ENCODE peak calls at places on chromosome 20, in nine cellular contexts. One of them, this sample, is unnamed.

GRCh38 chr20:32358632-32358882 is 426 bp downstream of the ASXL1 start:
- DNase-seq in stimulated activated naive CD8-positive, alpha-beta T cell treated with anti-CD3 and anti-CD28 coated beads, Interleukin-15, Interleukin-2, amounts not matched to agents 100 U/mL and 50 U/mL, for 24 hours: no peak
- DNase-seq in dermis microvascular lymphatic vessel endothelial cell: no peak
- DNase-seq in T-cell: no peak
- DNase-seq in kidney tubule cell: no peak
- DNase-seq in NCI-H1417: no peak
- DNase-seq in COR-L47: no peak
- DNase-seq in AG04450: no peak
- DNase-seq in astrocyte of the spinal cord: no peak
- DNase-seq in this sample: no peak

GRCh38 chr20:40232288-40232687 is 456.7 kb downstream of the MAFB start:
- DNase-seq in COR-L47: no peak
- DNase-seq in T-cell: no peak
- DNase-seq in astrocyte of the spinal cord: peak
- DNase-seq in dermis microvascular lymphatic vessel endothelial cell: no peak
- DNase-seq in AG04450: no peak
- DNase-seq in NCI-H1417: no peak
- DNase-seq in kidney tubule cell: no peak
- DNase-seq in stimulated activated naive CD8-positive, alpha-beta T cell treated with anti-CD3 and anti-CD28 coated beads, Interleukin-15, Interleukin-2, amounts not matched to agents 100 U/mL and 50 U/mL, for 24 hours: no peak
- DNase-seq in this sample: no peak

GRCh38 chr20:63596423-63596822 is 22.4 kb upstream of the HELZ2 start:
- DNase-seq in dermis microvascular lymphatic vessel endothelial cell: no peak
- DNase-seq in NCI-H1417: no peak
- DNase-seq in COR-L47: no peak
- DNase-seq in AG04450: no peak
- DNase-seq in kidney tubule cell: no peak
- DNase-seq in astrocyte of the spinal cord: no peak
- DNase-seq in stimulated activated naive CD8-positive, alpha-beta T cell treated with anti-CD3 and anti-CD28 coated beads, Interleukin-15, Interleukin-2, amounts not matched to agents 100 U/mL and 50 U/mL, for 24 hours: no peak
- DNase-seq in T-cell: no peak
- DNase-seq in this sample: no peak

GRCh38 chr20:5127204-5127858 is 523 bp downstream of the CDS2 start:
- DNase-seq in dermis microvascular lymphatic vessel endothelial cell: peak
- DNase-seq in kidney tubule cell: peak
- DNase-seq in stimulated activated naive CD8-positive, alpha-beta T cell treated with anti-CD3 and anti-CD28 coated beads, Interleukin-15, Interleukin-2, amounts not matched to agents 100 U/mL and 50 U/mL, for 24 hours: peak
- DNase-seq in astrocyte of the spinal cord: peak
- DNase-seq in AG04450: no peak
- DNase-seq in NCI-H1417: peak
- DNase-seq in COR-L47: peak
- DNase-seq in T-cell: peak
- DNase-seq in this sample: peak

GRCh38 chr20:401682-402495 is 6.2 kb upstream of the RBCK1 start:
- DNase-seq in T-cell: no peak
- DNase-seq in dermis microvascular lymphatic vessel endothelial cell: no peak
- DNase-seq in COR-L47: no peak
- DNase-seq in NCI-H1417: no peak
- DNase-seq in stimulated activated naive CD8-positive, alpha-beta T cell treated with anti-CD3 and anti-CD28 coated beads, Interleukin-15, Interleukin-2, amounts not matched to agents 100 U/mL and 50 U/mL, for 24 hours: no peak
- DNase-seq in kidney tubule cell: peak
- DNase-seq in astrocyte of the spinal cord: peak
- DNase-seq in AG04450: peak
- DNase-seq in this sample: no peak

GRCh38 chr20:5480824-5481600 is 164.3 kb upstream of the PROKR2 start:
- DNase-seq in astrocyte of the spinal cord: no peak
- DNase-seq in COR-L47: peak
- DNase-seq in dermis microvascular lymphatic vessel endothelial cell: no peak
- DNase-seq in kidney tubule cell: no peak
- DNase-seq in T-cell: no peak
- DNase-seq in AG04450: no peak
- DNase-seq in stimulated activated naive CD8-positive, alpha-beta T cell treated with anti-CD3 and anti-CD28 coated beads, Interleukin-15, Interleukin-2, amounts not matched to agents 100 U/mL and 50 U/mL, for 24 hours: no peak
- DNase-seq in NCI-H1417: peak
- DNase-seq in this sample: no peak

GRCh38 chr20:57746201-57746600 is 36.4 kb upstream of the PMEPA1 start:
- DNase-seq in COR-L47: no peak
- DNase-seq in kidney tubule cell: no peak
- DNase-seq in AG04450: no peak
- DNase-seq in stimulated activated naive CD8-positive, alpha-beta T cell treated with anti-CD3 and anti-CD28 coated beads, Interleukin-15, Interleukin-2, amounts not matched to agents 100 U/mL and 50 U/mL, for 24 hours: no peak
- DNase-seq in dermis microvascular lymphatic vessel endothelial cell: no peak
- DNase-seq in astrocyte of the spinal cord: no peak
- DNase-seq in NCI-H1417: no peak
- DNase-seq in T-cell: no peak
- DNase-seq in this sample: no peak

GRCh38 chr20:23647346-23647745 is 9.6 kb upstream of the CST3 start:
- DNase-seq in kidney tubule cell: no peak
- DNase-seq in astrocyte of the spinal cord: no peak
- DNase-seq in AG04450: no peak
- DNase-seq in stimulated activated naive CD8-positive, alpha-beta T cell treated with anti-CD3 and anti-CD28 coated beads, Interleukin-15, Interleukin-2, amounts not matched to agents 100 U/mL and 50 U/mL, for 24 hours: no peak
- DNase-seq in dermis microvascular lymphatic vessel endothelial cell: no peak
- DNase-seq in NCI-H1417: no peak
- DNase-seq in T-cell: no peak
- DNase-seq in COR-L47: no peak
- DNase-seq in this sample: no peak

This sample was measured in NCI-H1436.